ENCODE peak calls at places on chromosomes 12 and 14, in ten cellular contexts. Y, E, L, X, W, K, M, I, C and Q are unnamed samples.

GRCh38 chr12:113065126-113066007 is 8.8 kb downstream of the DTX1 start:
- DNase-seq in C (no peak), Y (no peak), M (peak), W (no peak), L (no peak), K (no peak), I (no peak), X (no peak), E (no peak), Q (no peak)

GRCh38 chr12:66861157-66861750 is 182.4 kb upstream of the GRIP1 start:
- DNase-seq in X (peak), I (peak), C (peak), L (peak), E (peak), K (peak), Y (peak), W (peak), M (peak), Q (peak)

GRCh38 chr12:72081787-72082186 is 143.1 kb downstream of the TPH2 start:
- DNase-seq in L (no peak), W (no peak), E (no peak), Y (no peak), X (no peak), I (no peak), K (no peak), C (no peak), M (no peak), Q (no peak)

GRCh38 chr14:70594461-70594860 is 6.0 kb downstream of the MED6 start:
- DNase-seq in M (no peak), K (no peak), E (no peak), Y (no peak), C (no peak), X (no peak), I (no peak), W (no peak), L (no peak), Q (no peak)

GRCh38 chr14:59360923-59361794 is 104.0 kb downstream of the GPR135 start:
- DNase-seq in W (no peak), L (peak), Y (peak), X (peak), M (peak), K (peak), E (peak), C (no peak), I (peak), Q (no peak)

GRCh38 chr12:95788637-95789036 is 1.9 kb downstream of the NTN4 start:
- DNase-seq in E (no peak), C (no peak), X (no peak), K (peak), M (no peak), I (no peak), W (no peak), Y (no peak), L (no peak), Q (no peak)

GRCh38 chr14:68501621-68502052 is 291.2 kb downstream of the ZFP36L1 start:
- DNase-seq in E (peak), C (no peak), W (no peak), Y (no peak), I (peak), K (no peak), X (no peak), L (no peak), M (no peak), Q (no peak)

GRCh38 chr12:83102499-83102898 is 415.8 kb downstream of the TMTC2 start:
- DNase-seq in I (no peak), X (no peak), M (no peak), L (no peak), W (no peak), K (peak), E (no peak), C (no peak), Y (no peak), Q (no peak)

GRCh38 chr14:52840916-52841315 is 49.5 kb upstream of the GNPNAT1 start:
- DNase-seq in M (peak), C (no peak), E (no peak), I (peak), L (no peak), W (no peak), X (no peak), Y (no peak), K (peak), Q (no peak)

GRCh38 chr14:64095620-64096019 is 198.6 kb downstream of the ESR2 start:
- DNase-seq in X (no peak), E (no peak), C (no peak), K (no peak), W (no peak), Y (no peak), M (no peak), I (no peak), L (no peak), Q (no peak)

GRCh38 chr12:123001467-123001866 is 21.0 kb downstream of the ARL6IP4 start:
- DNase-seq in X (no peak), I (no peak), E (no peak), Y (no peak), C (no peak), W (no peak), M (no peak), K (no peak), L (no peak), Q (no peak)

GRCh38 chr14:60090864-60091519 is 731 bp upstream of the PCNX4 start:
- DNase-seq in X (peak), I (no peak), C (peak), K (peak), L (peak), W (peak), M (peak), Y (peak), E (peak), Q (peak)

GRCh38 chr12:28909291-28909690 is 239.8 kb upstream of the FAR2 start:
- DNase-seq in Y (no peak), L (no peak), K (peak), E (no peak), W (no peak), C (no peak), M (no peak), X (no peak), I (no peak), Q (no peak)

GRCh38 chr12:2998789-2999264 is 39.6 kb downstream of the TEAD4 start:
- DNase-seq in K (no peak), X (no peak), M (no peak), I (peak), E (peak), L (peak), C (peak), W (peak), Y (no peak), Q (no peak)

GRCh38 chr14:68955164-68955921 is 23.8 kb downstream of the ACTN1 start:
- DNase-seq in M (no peak), X (no peak), W (no peak), K (no peak), C (no peak), I (no peak), E (peak), Y (no peak), L (no peak), Q (no peak)

GRCh38 chr14:76926521-76927251 is 100.5 kb downstream of the LRRC74A start:
- DNase-seq in C (peak), Y (no peak), K (no peak), L (no peak), I (peak), M (peak), W (no peak), X (peak), E (no peak), Q (peak)

GRCh38 chr12:110885152-110885840 is 35.1 kb downstream of the MYL2 start:
- DNase-seq in K (no peak), M (no peak), X (no peak), L (no peak), C (no peak), W (no peak), E (no peak), Y (no peak), I (no peak), Q (no peak)

GRCh38 chr14:56199976-56200577 is 81.9 kb downstream of the PELI2 start:
- DNase-seq in L (no peak), C (no peak), M (no peak), K (no peak), I (no peak), Y (no peak), X (no peak), E (no peak), W (no peak), Q (no peak)

GRCh38 chr12:2248901-2249381 is 196.2 kb downstream of the CACNA1C start:
- DNase-seq in C (no peak), E (no peak), K (no peak), W (no peak), M (no peak), L (no peak), Y (no peak), I (no peak), X (peak), Q (no peak)

GRCh38 chr12:6089041-6089823 is 35.2 kb downstream of the VWF start:
- DNase-seq in E (no peak), C (no peak), X (peak), K (peak), I (no peak), Y (peak), M (no peak), W (no peak), L (peak), Q (no peak)

GRCh38 chr12:15636060-15636890 is 152.9 kb downstream of the EPS8 start:
- DNase-seq in K (peak), W (no peak), E (no peak), M (no peak), Y (no peak), X (no peak), I (no peak), C (no peak), L (no peak), Q (no peak)

GRCh38 chr12:114821571-114821970 is 137.6 kb upstream of the TBX3 start:
- DNase-seq in E (no peak), L (no peak), M (no peak), I (no peak), C (no peak), K (peak), Y (no peak), X (no peak), W (no peak), Q (no peak)

GRCh38 chr12:130552483-130552996 is 163.6 kb downstream of the RIMBP2 start:
- DNase-seq in W (no peak), Y (no peak), E (no peak), M (no peak), I (no peak), K (no peak), C (no peak), L (no peak), X (no peak), Q (no peak)

GRCh38 chr14:77559381-77559780 is 57.1 kb downstream of the SPTLC2 start:
- DNase-seq in M (no peak), K (no peak), C (no peak), W (no peak), I (no peak), L (no peak), Y (no peak), X (no peak), E (no peak), Q (no peak)

GRCh38 chr12:13024151-13024946 is 19.8 kb upstream of the FAM234B start:
- DNase-seq in M (peak), X (peak), I (peak), C (no peak), Y (no peak), E (no peak), L (peak), K (no peak), W (no peak), Q (no peak)

GRCh38 chr14:54675236-54676125 is 108.6 kb downstream of the SAMD4A start:
- DNase-seq in X (no peak), E (no peak), K (no peak), L (no peak), M (no peak), C (no peak), W (no peak), I (no peak), Y (no peak), Q (no peak)

GRCh38 chr12:121334513-121335343 is 17.5 kb downstream of the ANAPC5 start:
- DNase-seq in L (no peak), E (no peak), X (no peak), W (peak), M (no peak), Y (no peak), C (no peak), I (no peak), K (peak), Q (no peak)

GRCh38 chr12:12645485-12645884 is 33.8 kb downstream of the CREBL2 start:
- DNase-seq in E (no peak), Y (no peak), K (peak), L (no peak), W (no peak), M (peak), X (peak), C (no peak), I (no peak), Q (peak)

GRCh38 chr14:98945611-98946570 is 326.1 kb downstream of the BCL11B start:
- DNase-seq in X (no peak), M (no peak), K (no peak), W (no peak), E (no peak), L (no peak), C (no peak), Y (no peak), I (no peak), Q (no peak)

GRCh38 chr12:76206039-76206676 is 121.7 kb upstream of the NAP1L1 start:
- DNase-seq in X (no peak), W (no peak), L (no peak), E (no peak), C (no peak), K (no peak), I (no peak), Y (no peak), M (no peak), Q (no peak)

GRCh38 chr12:18470251-18470650 is 208.9 kb downstream of the PIK3C2G start:
- DNase-seq in L (no peak), I (no peak), X (no peak), C (no peak), K (no peak), W (peak), Y (no peak), E (no peak), M (no peak), Q (no peak)

DNA sequence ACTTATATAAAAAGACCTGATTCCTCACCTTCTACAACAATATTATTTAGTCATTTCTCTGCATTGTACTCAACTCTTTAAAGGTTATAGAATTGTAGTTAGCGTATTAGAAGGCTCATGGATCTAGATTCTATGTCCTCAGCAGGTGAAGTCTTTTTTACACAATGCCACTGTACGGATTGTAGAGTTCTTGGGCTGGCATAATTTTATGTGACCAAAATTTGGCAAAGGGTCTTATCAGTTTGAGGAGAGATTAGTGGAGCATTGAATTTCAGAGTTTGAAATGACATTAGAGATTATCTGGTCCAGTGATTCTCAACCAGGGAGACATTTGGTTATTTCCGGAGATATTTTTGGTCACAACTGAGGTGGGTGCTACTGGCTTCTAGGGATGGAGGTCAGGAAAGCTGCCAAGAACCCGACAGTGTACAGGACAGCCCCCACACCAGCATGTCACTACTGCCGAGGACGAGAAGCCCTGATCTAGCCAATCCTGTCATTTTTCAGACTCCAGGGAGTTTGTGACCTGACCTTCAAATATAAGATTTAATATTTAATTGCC is 63.9 kb downstream of the BICD1 start:
- DNase-seq in W (no peak), Y (no peak), L (no peak), K (no peak), M (peak), X (no peak), C (no peak), I (no peak), E (no peak), Q (no peak)
- TF ChIP-seq CTCF in W (no peak), Y (no peak), L (no peak), K (no peak), M (no peak), X (no peak), C (no peak), I (no peak), E (no peak), Q (no peak)

DNA sequence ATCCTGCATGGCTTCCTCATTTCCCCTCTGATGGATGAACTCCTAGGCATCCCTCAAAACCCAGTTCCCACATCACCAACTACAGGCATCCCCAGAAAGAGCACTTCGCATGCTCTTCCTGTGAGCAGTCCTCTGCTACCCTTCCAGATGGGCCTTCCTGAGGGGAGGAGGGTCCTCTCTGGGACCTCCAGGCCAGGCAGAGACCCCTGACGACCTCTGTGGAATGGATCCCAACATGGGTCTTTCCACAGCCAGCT is 1.9 kb downstream of the AKT1 start:
- DNase-seq in Y (no peak), I (no peak), K (no peak), L (no peak), M (no peak), W (no peak), C (no peak), X (no peak), E (no peak), Q (no peak)
- H3K4me3 ChIP-seq in Y (no peak), I (peak), K (peak), L (peak), M (peak), W (peak), C (no peak), X (peak), E (peak), Q (no peak)

GRCh38 chr14:23725980-23726746 is 90.0 kb downstream of the DHRS2 start:
- DNase-seq in K (peak), X (no peak), C (no peak), L (no peak), E (no peak), W (no peak), I (no peak), M (no peak), Y (no peak), Q (no peak)

GRCh38 chr14:23725528-23725927 is 89.4 kb downstream of the DHRS2 start:
- DNase-seq in X (no peak), I (no peak), E (no peak), M (no peak), K (no peak), L (no peak), C (no peak), W (no peak), Y (no peak), Q (no peak)

GRCh38 chr14:23727566-23728335 is 91.6 kb downstream of the DHRS2 start:
- DNase-seq in M (no peak), L (no peak), X (no peak), K (peak), I (no peak), C (no peak), E (no peak), Y (peak), W (peak), Q (no peak)

GRCh38 chr14:23728791-23729190 is 92.6 kb downstream of the DHRS2 start:
- DNase-seq in X (no peak), C (no peak), L (no peak), E (no peak), W (no peak), I (no peak), M (no peak), K (no peak), Y (no peak), Q (no peak)

GRCh38 chr14:23729720-23730387 is 93.7 kb downstream of the DHRS2 start:
- DNase-seq in E (no peak), C (no peak), Y (no peak), I (no peak), K (no peak), X (no peak), L (no peak), W (no peak), M (no peak), Q (no peak)
- TF ChIP-seq CTCF in E (no peak), C (no peak), Y (no peak), I (no peak), K (peak), X (no peak), L (no peak), W (no peak), M (no peak), Q (no peak)

DNA sequence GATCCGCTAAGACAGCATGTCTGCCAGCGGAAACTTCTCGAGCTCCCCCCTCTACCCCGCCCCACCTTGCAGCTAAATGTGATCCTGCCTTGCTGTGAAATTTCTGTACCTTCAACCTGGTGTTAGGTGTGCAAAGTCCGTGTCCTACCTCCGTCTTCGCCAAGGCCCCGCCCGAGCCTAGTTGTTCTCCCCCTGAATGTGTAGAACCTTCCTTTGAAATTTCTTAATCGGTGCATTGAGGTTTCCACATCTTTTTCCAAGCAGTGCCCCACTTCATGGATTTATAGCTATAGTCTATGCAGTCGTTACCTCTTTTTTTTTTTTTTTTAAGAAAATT is 1.0 kb upstream of the HOTAIR start:
- DNase-seq in W (no peak), L (no peak), C (no peak), I (no peak), E (no peak), M (no peak), Y (no peak), X (no peak), K (no peak), Q (no peak)
- H3K4me3 ChIP-seq in W (no peak), L (no peak), C (no peak), I (no peak), E (peak), M (peak), Y (no peak), X (no peak), K (no peak), Q (no peak)

DNA sequence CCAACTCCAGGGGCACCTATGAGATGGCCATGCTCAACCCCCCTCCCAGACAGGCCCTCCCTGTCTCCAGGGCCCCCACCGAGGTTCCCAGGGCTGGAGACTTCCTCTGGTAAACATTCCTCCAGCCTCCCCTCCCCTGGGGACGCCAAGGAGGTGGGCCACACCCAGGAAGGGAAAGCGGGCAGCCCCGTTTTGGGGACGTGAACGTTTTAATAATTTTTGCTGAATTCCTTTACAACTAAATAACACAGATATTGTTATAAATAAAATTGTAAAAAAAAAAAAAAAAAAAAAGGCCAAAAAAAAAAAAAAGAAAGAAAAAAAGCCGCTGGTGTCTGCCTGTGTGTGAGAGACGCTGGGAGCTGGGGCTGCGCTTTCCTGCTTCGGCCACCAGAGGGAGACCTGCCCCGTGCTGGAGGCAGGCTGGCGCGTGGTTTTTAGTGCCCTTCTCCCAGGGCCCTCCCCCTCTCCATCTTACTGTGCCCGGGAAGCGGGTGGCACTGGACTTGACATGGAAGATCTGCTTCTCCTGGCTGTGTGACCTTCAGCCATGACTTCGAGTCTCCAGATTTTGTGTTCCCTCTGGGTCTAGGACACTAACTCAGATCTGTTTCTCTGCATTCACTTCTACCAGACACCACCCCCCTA is 3.4 kb upstream of the NXPH4 start:
- DNase-seq in L (peak), E (peak), I (peak), M (peak), Y (peak), X (peak), C (peak), W (peak), K (peak), Q (peak)
- TF ChIP-seq CTCF in L (peak), E (peak), I (peak), M (peak), Y (peak), X (peak), C (peak), W (peak), K (peak), Q (peak)